ENCODE peak calls at places on chromosomes 4 and X, in four cellular contexts. P is A549, A is fibroblast of villous mesenchyme, W is GM12864. R is an unnamed sample.

GRCh38 chr4:149465941-149466340 is 349.7 kb downstream of the IQCM start:
- DNase-seq in W (no peak), A (peak), P (peak), R (no peak)

GRCh38 chr4:155539746-155540145 is 126.9 kb upstream of the GUCY1A1 start:
- DNase-seq in W (no peak), P (no peak), A (peak), R (no peak)

GRCh38 chr4:149203256-149204001 is 612.2 kb downstream of the IQCM start:
- DNase-seq in A (no peak), P (no peak), W (no peak), R (no peak)

GRCh38 chr4:76035799-76036389 is at the start of gene CXCL11:
- DNase-seq in W (no peak), P (no peak), A (no peak), R (no peak)

GRCh38 chr4:179719766-179720470 is 2277.7 kb upstream of the AGA start:
- DNase-seq in W (no peak), P (no peak), A (no peak), R (no peak)

GRCh38 chr4:137968956-137969709 is 273.0 kb downstream of the SLC7A11 start:
- DNase-seq in A (no peak), P (no peak), W (no peak), R (no peak)

GRCh38 chr4:7323461-7323871 is 111.3 kb downstream of the PSAPL1 start:
- DNase-seq in P (no peak), W (no peak), A (no peak), R (no peak)

GRCh38 chr4:82694106-82694505 is 104.5 kb downstream of the SCD5 start:
- DNase-seq in P (no peak), W (no peak), A (no peak), R (no peak)

GRCh38 chr4:35125995-35126712 is 1118.2 kb downstream of the ARAP2 start:
- DNase-seq in A (no peak), W (no peak), P (no peak), R (no peak)

GRCh38 chrX:68914337-68914989 is 85.6 kb downstream of the EFNB1 start:
- DNase-seq in A (no peak), P (no peak), W (no peak), R (no peak)

GRCh38 chr4:97582890-97583289 is 560.4 kb downstream of the STPG2 start:
- DNase-seq in A (no peak), P (no peak), W (no peak), R (no peak)

GRCh38 chrX:70470850-70471289 is 26.2 kb downstream of the DLG3 start:
- DNase-seq in P (no peak), A (peak), W (no peak), R (no peak)

GRCh38 chr4:151195801-151196200 is 81.2 kb upstream of the PRSS48 start:
- DNase-seq in A (peak), P (peak), W (no peak), R (no peak)

DNA sequence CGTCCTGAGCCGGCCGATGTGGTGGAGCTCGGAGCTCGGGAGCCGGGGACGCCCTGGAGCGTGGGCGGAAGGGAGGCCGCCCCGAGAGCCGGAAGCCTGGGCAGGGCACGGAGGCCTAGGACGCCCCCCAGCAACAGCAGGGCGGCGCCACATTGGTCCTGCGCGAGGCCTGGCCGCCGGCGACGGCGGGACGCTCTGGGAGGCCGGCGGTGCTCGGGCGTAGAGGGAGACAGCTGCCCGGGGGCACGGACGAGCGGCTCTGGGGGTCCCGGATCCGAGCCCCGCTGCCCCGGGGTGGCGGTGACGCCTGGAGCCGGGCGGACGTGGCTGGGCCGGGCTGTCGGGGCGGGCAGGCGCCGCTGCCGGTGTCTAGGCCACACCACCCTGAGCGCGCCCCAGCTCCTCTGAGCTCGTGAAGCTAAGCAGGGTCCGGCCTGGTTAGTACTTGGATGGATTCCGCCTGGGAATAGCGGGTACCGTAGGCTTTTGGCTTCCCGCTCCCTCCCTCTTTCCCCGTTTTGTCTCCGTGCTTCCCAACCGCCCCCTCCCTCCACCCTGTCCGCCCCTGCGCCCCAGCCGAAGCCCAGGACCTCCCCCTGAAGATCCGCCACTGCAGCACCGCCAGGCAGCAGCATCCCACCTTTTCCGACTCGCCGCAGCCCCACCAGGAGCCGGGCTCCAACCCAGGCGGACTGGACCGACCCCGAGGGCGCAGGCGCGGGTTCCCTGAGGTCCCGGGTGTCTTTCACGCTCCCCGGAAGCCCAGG is 12.1 kb downstream of the FRG2 start:
- DNase-seq in A (no peak), P (no peak), W (no peak), R (no peak)
- H3K4me3 ChIP-seq in A (peak), P (peak), W (no peak), R (peak)

GRCh38 chr4:1728061-1728980 is 7.0 kb downstream of the TACC3 start:
- DNase-seq in A (no peak), W (no peak), P (no peak), R (no peak)
- TF ChIP-seq CTCF in A (no peak), W (no peak), P (no peak), R (no peak)

DNA sequence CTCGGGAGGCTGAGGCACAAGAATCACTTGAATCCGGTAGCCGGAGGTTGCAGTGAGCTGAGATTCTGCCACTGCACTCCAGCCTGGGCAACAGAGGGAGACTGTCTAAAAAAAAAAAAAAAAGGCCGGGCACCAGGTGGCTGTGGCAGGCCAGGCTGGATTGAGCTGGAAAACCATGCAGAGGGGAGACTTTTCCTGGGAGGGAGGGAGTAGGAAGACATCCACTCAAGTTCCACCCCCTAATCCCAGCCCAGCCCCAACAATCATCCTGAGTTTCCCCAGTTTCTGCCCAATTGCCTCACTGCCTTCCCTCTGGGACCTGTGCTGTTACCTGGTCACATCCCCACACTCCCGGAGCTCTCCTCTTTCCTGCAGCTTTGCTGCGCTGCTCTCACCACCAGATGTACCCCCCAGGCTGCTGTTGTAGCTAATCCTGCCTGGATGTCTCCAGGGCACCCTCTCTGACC is 9.0 kb upstream of the TSPYL2 start:
- DNase-seq in P (peak), A (no peak), W (no peak), R (no peak)
- H3K4me3 ChIP-seq in P (no peak), A (no peak), W (no peak), R (no peak)

GRCh38 chr4:156595041-156595440 is 376.6 kb downstream of the PDGFC start:
- DNase-seq in A (no peak), W (no peak), P (no peak), R (no peak)

GRCh38 chr4:156594619-156595018 is 377.0 kb downstream of the PDGFC start:
- DNase-seq in W (no peak), A (no peak), P (no peak), R (no peak)

GRCh38 chr4:156596026-156596425 is 375.6 kb downstream of the PDGFC start:
- DNase-seq in W (no peak), P (no peak), A (peak), R (no peak)

GRCh38 chr4:156591679-156592078 is 379.9 kb downstream of the PDGFC start:
- DNase-seq in P (no peak), W (no peak), A (no peak), R (no peak)

GRCh38 chr4:156593464-156593863 is 378.1 kb downstream of the PDGFC start:
- DNase-seq in W (no peak), P (no peak), A (peak), R (no peak)
- TF ChIP-seq CTCF in W (no peak), P (no peak), A (no peak), R (no peak)

GRCh38 chrX:153593811-153594500 is 5.0 kb downstream of the CCNQ start:
- DNase-seq in W (no peak), P (no peak), A (no peak), R (no peak)

GRCh38 chrX:153597351-153597750 is 1.6 kb downstream of the CCNQ start:
- DNase-seq in P (no peak), A (no peak), W (no peak), R (no peak)

GRCh38 chrX:153595387-153595786 is 3.6 kb downstream of the CCNQ start:
- DNase-seq in W (no peak), A (no peak), P (no peak), R (no peak)

GRCh38 chrX:153598541-153599191 is at the start of gene CCNQ:
- DNase-seq in W (no peak), A (peak), P (peak), R (no peak)

DNA sequence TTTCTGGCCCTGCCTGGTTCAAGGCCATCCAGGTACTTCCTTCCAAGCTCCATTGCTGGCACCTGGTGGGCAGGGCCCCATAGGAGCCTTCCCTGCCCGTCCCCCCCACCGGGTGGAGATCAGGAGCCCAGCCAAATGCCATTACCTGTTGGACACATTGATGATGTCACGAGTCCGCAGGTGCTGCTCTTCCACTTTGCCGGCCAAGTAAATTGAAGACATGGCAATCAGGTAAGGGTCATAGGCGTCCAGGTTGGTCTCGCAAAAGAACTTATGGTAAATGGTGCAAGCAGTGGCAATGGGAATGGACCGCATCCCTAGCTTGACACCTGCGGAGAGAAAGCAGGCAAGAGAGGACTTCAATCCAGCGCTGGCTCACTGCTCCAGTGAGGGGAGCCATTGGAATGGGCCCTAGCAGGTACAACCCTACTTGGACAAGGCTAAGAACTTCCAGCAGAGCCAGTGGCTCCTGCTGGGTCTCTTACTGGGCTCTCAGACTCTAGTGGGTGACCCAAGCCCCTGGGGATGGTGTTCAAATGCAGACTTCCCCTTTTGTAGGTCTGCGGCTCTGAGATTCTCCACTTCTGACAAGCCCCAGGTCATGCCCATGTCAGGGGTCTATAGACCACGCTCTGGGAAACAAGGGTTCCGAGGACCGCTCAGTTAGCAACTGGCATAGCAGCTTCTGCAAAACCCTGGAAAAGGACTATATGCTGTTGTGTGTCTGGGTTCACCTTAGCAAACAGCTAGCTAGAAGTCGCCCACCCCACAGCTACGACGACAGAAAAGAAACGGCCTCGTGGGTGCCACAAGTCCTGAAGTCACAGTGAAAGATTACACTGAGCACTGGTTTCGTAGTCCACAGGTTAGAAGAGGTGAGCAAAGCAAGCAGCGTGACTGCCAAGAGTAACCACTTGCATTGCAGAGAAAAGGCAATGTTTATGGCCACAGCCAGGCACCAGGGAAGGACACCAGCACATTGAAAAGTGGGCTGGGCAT is 2.8 kb downstream of the CCNQ start:
- DNase-seq in A (no peak), P (no peak), W (no peak), R (no peak)
- H3K4me3 ChIP-seq in A (no peak), P (no peak), W (no peak), R (no peak)

R was measured in HFF-Myc.